ENCODE peak calls at places on chromosomes 3 and 15, in seven cellular contexts. One of them, this sample, is unnamed.

GRCh38 chr15:59327942-59328341 is 44.7 kb downstream of the MYO1E start:
- DNase-seq in endodermal cell: no peak
- DNase-seq in Peyer's patch: peak
- DNase-seq in WTC11: no peak
- DNase-seq in ascending aorta: no peak
- DNase-seq in natural killer cell: peak
- DNase-seq in GM23338: no peak
- DNase-seq in this sample: no peak

GRCh38 chr3:4581040-4581439 is 87.9 kb downstream of the ITPR1 start:
- DNase-seq in endodermal cell: no peak
- DNase-seq in Peyer's patch: no peak
- DNase-seq in WTC11: no peak
- DNase-seq in ascending aorta: no peak
- DNase-seq in natural killer cell: no peak
- DNase-seq in GM23338: no peak
- DNase-seq in this sample: no peak

GRCh38 chr15:39497759-39498565 is 82.9 kb upstream of the THBS1 start:
- DNase-seq in endodermal cell: no peak
- DNase-seq in Peyer's patch: no peak
- DNase-seq in WTC11: no peak
- DNase-seq in ascending aorta: no peak
- DNase-seq in natural killer cell: no peak
- DNase-seq in GM23338: no peak
- DNase-seq in this sample: no peak

GRCh38 chr3:143497382-143497781 is 350.9 kb downstream of the SLC9A9 start:
- DNase-seq in endodermal cell: no peak
- DNase-seq in Peyer's patch: no peak
- DNase-seq in WTC11: no peak
- DNase-seq in ascending aorta: no peak
- DNase-seq in natural killer cell: no peak
- DNase-seq in GM23338: no peak
- DNase-seq in this sample: no peak

GRCh38 chr15:80558631-80559319 is 136.3 kb upstream of the ABHD17C start:
- DNase-seq in endodermal cell: no peak
- DNase-seq in Peyer's patch: no peak
- DNase-seq in WTC11: no peak
- DNase-seq in ascending aorta: no peak
- DNase-seq in natural killer cell: no peak
- DNase-seq in GM23338: no peak
- DNase-seq in this sample: no peak

GRCh38 chr3:8145661-8146060 is 356.0 kb upstream of the LMCD1 start:
- DNase-seq in endodermal cell: no peak
- DNase-seq in Peyer's patch: no peak
- DNase-seq in WTC11: no peak
- DNase-seq in ascending aorta: no peak
- DNase-seq in natural killer cell: no peak
- DNase-seq in GM23338: no peak
- DNase-seq in this sample: no peak

GRCh38 chr15:77892335-77892734 is 185.2 kb downstream of the TBC1D2B start:
- DNase-seq in endodermal cell: no peak
- DNase-seq in Peyer's patch: no peak
- DNase-seq in WTC11: no peak
- DNase-seq in ascending aorta: no peak
- DNase-seq in natural killer cell: no peak
- DNase-seq in GM23338: no peak
- DNase-seq in this sample: no peak

GRCh38 chr3:157498374-157498773 is 4.8 kb downstream of the VEPH1 start:
- DNase-seq in endodermal cell: no peak
- DNase-seq in Peyer's patch: no peak
- DNase-seq in WTC11: no peak
- DNase-seq in ascending aorta: no peak
- DNase-seq in natural killer cell: no peak
- DNase-seq in GM23338: no peak
- DNase-seq in this sample: no peak

GRCh38 chr3:182258538-182259177 is 534.6 kb upstream of the ATP11B start:
- DNase-seq in endodermal cell: no peak
- DNase-seq in Peyer's patch: no peak
- DNase-seq in WTC11: no peak
- DNase-seq in ascending aorta: no peak
- DNase-seq in natural killer cell: no peak
- DNase-seq in GM23338: peak
- DNase-seq in this sample: no peak

GRCh38 chr3:187679638-187680396 is 9.6 kb upstream of the SST start:
- DNase-seq in endodermal cell: peak
- DNase-seq in Peyer's patch: peak
- DNase-seq in WTC11: peak
- DNase-seq in ascending aorta: no peak
- DNase-seq in natural killer cell: peak
- DNase-seq in GM23338: peak
- DNase-seq in this sample: peak

GRCh38 chr15:100598655-100599054 is 3.3 kb downstream of the LINS1 start:
- DNase-seq in endodermal cell: no peak
- DNase-seq in Peyer's patch: no peak
- DNase-seq in WTC11: no peak
- DNase-seq in ascending aorta: no peak
- DNase-seq in natural killer cell: no peak
- DNase-seq in GM23338: no peak
- DNase-seq in this sample: no peak
- TF ChIP-seq CTCF in endodermal cell: no peak
- TF ChIP-seq CTCF in Peyer's patch: no peak
- TF ChIP-seq CTCF in WTC11: no peak
- TF ChIP-seq CTCF in ascending aorta: no peak
- TF ChIP-seq CTCF in natural killer cell: no peak
- TF ChIP-seq CTCF in GM23338: no peak
- TF ChIP-seq CTCF in this sample: no peak

GRCh38 chr3:196711838-196712513 is at the start of the genes CEP19 and PIGX:
- DNase-seq in endodermal cell: peak
- DNase-seq in Peyer's patch: peak
- DNase-seq in WTC11: peak
- DNase-seq in ascending aorta: peak
- DNase-seq in natural killer cell: peak
- DNase-seq in GM23338: peak
- DNase-seq in this sample: peak
- TF ChIP-seq CTCF in endodermal cell: no peak
- TF ChIP-seq CTCF in Peyer's patch: no peak
- TF ChIP-seq CTCF in WTC11: no peak
- TF ChIP-seq CTCF in ascending aorta: no peak
- TF ChIP-seq CTCF in natural killer cell: no peak
- TF ChIP-seq CTCF in GM23338: no peak
- TF ChIP-seq CTCF in this sample: peak

DNA sequence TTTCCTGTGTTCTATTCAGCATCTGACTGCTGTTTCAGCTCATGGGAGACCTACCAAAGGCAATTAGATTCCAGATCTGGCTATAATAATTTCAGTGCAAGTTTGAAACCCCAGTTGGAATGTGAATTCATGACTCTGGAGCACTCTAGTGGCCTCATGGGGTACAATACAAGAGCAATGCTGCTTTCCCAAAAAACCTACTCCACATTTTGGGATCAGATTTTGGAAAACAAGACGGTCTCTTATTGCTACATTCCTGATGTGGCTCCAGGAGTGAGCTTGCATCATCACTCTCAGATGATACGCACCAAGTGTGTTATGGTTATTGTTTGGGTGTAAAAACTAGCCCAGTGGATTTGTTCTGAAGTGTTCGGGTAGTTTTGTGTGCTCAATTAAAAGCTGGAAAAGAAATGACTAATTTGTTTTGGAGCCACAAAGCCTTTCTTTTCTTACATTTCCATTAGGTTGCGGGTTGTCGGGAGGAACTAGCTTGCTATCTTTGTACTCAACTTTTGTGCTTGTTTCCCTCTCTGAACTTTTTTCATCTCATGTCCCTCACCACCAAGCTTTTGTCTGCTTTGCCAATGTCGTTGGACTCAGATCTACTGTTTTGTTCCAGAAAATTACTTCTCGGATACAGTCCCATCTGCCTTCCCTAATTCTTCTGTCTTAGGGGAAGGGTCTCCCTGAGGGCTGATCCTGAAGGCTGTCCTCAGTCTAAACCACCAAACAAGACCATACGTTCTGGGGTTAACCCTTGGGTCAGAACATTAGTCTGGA is 272.1 kb downstream of the BBX start:
- DNase-seq in endodermal cell: no peak
- DNase-seq in Peyer's patch: no peak
- DNase-seq in WTC11: no peak
- DNase-seq in ascending aorta: no peak
- DNase-seq in natural killer cell: no peak
- DNase-seq in GM23338: peak
- DNase-seq in this sample: no peak
- TF ChIP-seq CTCF in endodermal cell: peak
- TF ChIP-seq CTCF in Peyer's patch: no peak
- TF ChIP-seq CTCF in WTC11: no peak
- TF ChIP-seq CTCF in ascending aorta: peak
- TF ChIP-seq CTCF in natural killer cell: no peak
- TF ChIP-seq CTCF in GM23338: peak
- TF ChIP-seq CTCF in this sample: peak

GRCh38 chr15:48603123-48603500 is 42.4 kb downstream of the FBN1 start:
- DNase-seq in endodermal cell: peak
- DNase-seq in Peyer's patch: no peak
- DNase-seq in WTC11: no peak
- DNase-seq in ascending aorta: no peak
- DNase-seq in natural killer cell: no peak
- DNase-seq in GM23338: peak
- DNase-seq in this sample: no peak
- TF ChIP-seq CTCF in endodermal cell: peak
- TF ChIP-seq CTCF in Peyer's patch: no peak
- TF ChIP-seq CTCF in WTC11: no peak
- TF ChIP-seq CTCF in ascending aorta: no peak
- TF ChIP-seq CTCF in natural killer cell: no peak
- TF ChIP-seq CTCF in GM23338: peak
- TF ChIP-seq CTCF in this sample: peak

GRCh38 chr3:70543493-70543892 is 231.1 kb upstream of the MDFIC2 start:
- DNase-seq in endodermal cell: no peak
- DNase-seq in Peyer's patch: no peak
- DNase-seq in WTC11: no peak
- DNase-seq in ascending aorta: no peak
- DNase-seq in natural killer cell: no peak
- DNase-seq in GM23338: no peak
- DNase-seq in this sample: no peak

DNA sequence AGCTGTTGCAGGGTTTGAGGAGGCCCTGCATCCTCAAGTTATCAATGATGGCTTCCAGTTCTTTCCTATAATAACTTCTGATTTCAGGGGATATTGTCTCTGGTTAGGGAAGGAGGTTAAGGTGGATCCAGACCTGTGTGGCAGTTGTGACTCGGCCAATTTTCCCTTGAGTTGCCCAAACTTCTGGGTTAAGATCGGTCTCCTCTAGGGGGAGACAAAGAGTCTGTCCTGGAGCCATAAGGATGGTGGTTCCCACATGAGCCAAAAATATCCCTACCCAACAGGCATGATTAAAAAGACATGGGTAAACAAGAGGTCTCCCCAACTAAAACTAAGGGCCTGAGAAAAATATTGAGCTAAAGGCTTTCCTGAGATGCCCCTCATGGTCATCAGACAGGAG is 227.5 kb upstream of the MDFIC2 start:
- DNase-seq in endodermal cell: no peak
- DNase-seq in Peyer's patch: no peak
- DNase-seq in WTC11: no peak
- DNase-seq in ascending aorta: no peak
- DNase-seq in natural killer cell: no peak
- DNase-seq in GM23338: no peak
- DNase-seq in this sample: no peak
- TF ChIP-seq CTCF in endodermal cell: peak
- TF ChIP-seq CTCF in Peyer's patch: no peak
- TF ChIP-seq CTCF in WTC11: no peak
- TF ChIP-seq CTCF in ascending aorta: no peak
- TF ChIP-seq CTCF in natural killer cell: no peak
- TF ChIP-seq CTCF in GM23338: peak
- TF ChIP-seq CTCF in this sample: peak

GRCh38 chr3:72382460-72382859 is 465.8 kb downstream of the SHQ1 start:
- DNase-seq in endodermal cell: no peak
- DNase-seq in Peyer's patch: no peak
- DNase-seq in WTC11: no peak
- DNase-seq in ascending aorta: no peak
- DNase-seq in natural killer cell: no peak
- DNase-seq in GM23338: no peak
- DNase-seq in this sample: no peak

GRCh38 chr3:72379500-72380187 is 468.6 kb downstream of the SHQ1 start:
- DNase-seq in endodermal cell: no peak
- DNase-seq in Peyer's patch: no peak
- DNase-seq in WTC11: no peak
- DNase-seq in ascending aorta: no peak
- DNase-seq in natural killer cell: no peak
- DNase-seq in GM23338: no peak
- DNase-seq in this sample: no peak

GRCh38 chr3:72380193-72380592 is 468.1 kb downstream of the SHQ1 start:
- DNase-seq in endodermal cell: no peak
- DNase-seq in Peyer's patch: no peak
- DNase-seq in WTC11: no peak
- DNase-seq in ascending aorta: no peak
- DNase-seq in natural killer cell: no peak
- DNase-seq in GM23338: no peak
- DNase-seq in this sample: no peak

GRCh38 chr3:72381584-72381983 is 466.7 kb downstream of the SHQ1 start:
- DNase-seq in endodermal cell: no peak
- DNase-seq in Peyer's patch: no peak
- DNase-seq in WTC11: no peak
- DNase-seq in ascending aorta: no peak
- DNase-seq in natural killer cell: no peak
- DNase-seq in GM23338: no peak
- DNase-seq in this sample: no peak

DNA sequence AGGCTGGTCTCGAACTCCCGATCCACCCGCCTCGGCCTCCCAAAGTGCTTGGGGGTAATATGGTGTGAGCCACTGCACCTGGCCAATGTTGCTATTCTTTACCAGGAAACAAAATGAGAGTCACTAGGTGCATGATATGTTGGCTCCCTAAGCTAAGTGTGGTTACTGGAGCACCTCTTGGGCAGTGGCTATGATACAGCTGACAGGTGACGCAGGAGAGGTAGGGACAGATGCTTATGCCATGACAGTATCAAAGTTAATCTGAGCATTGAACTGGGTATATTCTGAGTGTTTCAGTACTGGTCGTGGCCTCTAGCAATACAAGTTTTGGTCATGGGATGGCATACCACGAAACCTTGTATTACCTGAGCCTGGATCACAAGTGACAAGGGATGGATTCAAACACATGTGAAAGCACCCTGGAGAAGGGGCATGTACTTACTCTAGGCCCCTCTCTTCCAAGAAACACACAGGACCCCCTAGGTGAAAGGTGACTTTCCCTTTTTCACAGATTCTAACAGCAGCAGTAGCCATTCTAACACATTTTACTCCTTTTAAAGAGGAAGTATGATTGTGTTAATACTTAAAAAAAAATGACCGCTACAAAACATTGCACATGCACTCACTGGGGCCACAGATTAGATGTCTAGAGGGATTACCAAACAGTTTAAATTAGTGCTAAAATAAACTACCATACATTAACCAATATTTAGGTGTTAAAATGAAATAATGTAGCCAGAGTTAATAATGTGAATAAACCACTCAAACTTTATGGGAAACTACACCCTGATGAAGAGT is 467.3 kb downstream of the SHQ1 start:
- DNase-seq in endodermal cell: no peak
- DNase-seq in Peyer's patch: no peak
- DNase-seq in WTC11: no peak
- DNase-seq in ascending aorta: no peak
- DNase-seq in natural killer cell: no peak
- DNase-seq in GM23338: no peak
- DNase-seq in this sample: no peak
- TF ChIP-seq CTCF in endodermal cell: no peak
- TF ChIP-seq CTCF in Peyer's patch: no peak
- TF ChIP-seq CTCF in WTC11: no peak
- TF ChIP-seq CTCF in ascending aorta: no peak
- TF ChIP-seq CTCF in natural killer cell: no peak
- TF ChIP-seq CTCF in GM23338: no peak
- TF ChIP-seq CTCF in this sample: no peak

This sample was measured in H9.